ENCODE peak calls at places on chromosome 4, in five cellular contexts. H, B, N, D and G are unnamed samples.

GRCh38 chr4:141391771-141392170 is 171.1 kb downstream of the ZNF330 start:
- DNase-seq in H (no peak), N (no peak), B (no peak), D (no peak), G (peak)

GRCh38 chr4:54940996-54941395 is 184.4 kb downstream of the KDR start:
- DNase-seq in D (no peak), B (no peak), H (no peak), N (no peak), G (no peak)

GRCh38 chr4:65665951-65666523 is 4.3 kb downstream of the EPHA5 start:
- DNase-seq in N (peak), B (peak), H (no peak), D (peak), G (no peak)

GRCh38 chr4:9800878-9801277 is 19.4 kb downstream of the DRD5 start:
- DNase-seq in B (no peak), N (no peak), D (no peak), H (no peak), G (no peak)

GRCh38 chr4:128958194-128958593 is 135.1 kb downstream of the SCLT1 start:
- DNase-seq in N (no peak), D (no peak), B (no peak), H (peak), G (no peak)

GRCh38 chr4:52861879-52862604 is at the start of gene RASL11B:
- DNase-seq in B (peak), N (peak), H (peak), D (peak), G (peak)

GRCh38 chr4:145083891-145084640 is 13.9 kb downstream of the ANAPC10 start:
- DNase-seq in B (no peak), N (no peak), H (peak), D (no peak), G (no peak)

GRCh38 chr4:175176710-175177109 is 258.6 kb downstream of the ADAM29 start:
- DNase-seq in B (no peak), N (no peak), H (no peak), D (no peak), G (no peak)

GRCh38 chr4:102723511-102723910 is 37.3 kb downstream of the MANBA start:
- DNase-seq in B (no peak), H (no peak), D (no peak), N (no peak), G (no peak)

GRCh38 chr4:88939697-88940096 is 117.3 kb downstream of the FAM13A start:
- DNase-seq in N (no peak), B (no peak), H (peak), D (no peak), G (no peak)

GRCh38 chr4:98566491-98567008 is 91.9 kb downstream of the TSPAN5 start:
- DNase-seq in H (peak), B (no peak), D (no peak), N (no peak), G (no peak)

GRCh38 chr4:38266616-38267015 is 306.4 kb downstream of the PTTG2 start:
- DNase-seq in D (no peak), N (no peak), H (peak), B (no peak), G (peak)

GRCh38 chr4:112898357-112899141 is 150.9 kb upstream of the ANK2 start:
- DNase-seq in H (no peak), D (peak), N (peak), B (no peak), G (no peak)
- H3K4me2 ChIP-seq in H (no peak), D (peak), N (peak), B (no peak), G (no peak)

DNA sequence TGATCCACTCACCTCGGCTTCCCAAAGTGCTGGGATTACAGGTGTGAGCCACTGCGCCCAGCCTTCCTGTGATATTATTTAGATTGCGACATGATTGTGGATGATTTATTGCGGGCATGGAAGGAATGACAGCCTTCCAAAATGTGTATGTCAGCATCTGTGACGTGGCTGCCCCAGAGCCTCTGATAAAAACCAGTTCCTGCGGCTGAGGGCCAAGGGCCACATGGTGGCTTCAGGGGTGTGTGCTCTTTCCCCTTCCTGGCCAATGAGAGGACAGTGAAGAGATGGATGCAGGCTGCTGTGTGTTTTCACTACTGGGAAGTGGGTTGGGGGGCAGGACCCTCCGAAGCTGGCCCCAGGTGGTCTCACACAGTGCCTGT is 57.4 kb upstream of the HGFAC start:
- DNase-seq in D (no peak), N (no peak), H (no peak), B (no peak), G (no peak)
- H3K4me3 ChIP-seq in D (no peak), N (no peak), H (no peak), B (no peak), G (no peak)

DNA sequence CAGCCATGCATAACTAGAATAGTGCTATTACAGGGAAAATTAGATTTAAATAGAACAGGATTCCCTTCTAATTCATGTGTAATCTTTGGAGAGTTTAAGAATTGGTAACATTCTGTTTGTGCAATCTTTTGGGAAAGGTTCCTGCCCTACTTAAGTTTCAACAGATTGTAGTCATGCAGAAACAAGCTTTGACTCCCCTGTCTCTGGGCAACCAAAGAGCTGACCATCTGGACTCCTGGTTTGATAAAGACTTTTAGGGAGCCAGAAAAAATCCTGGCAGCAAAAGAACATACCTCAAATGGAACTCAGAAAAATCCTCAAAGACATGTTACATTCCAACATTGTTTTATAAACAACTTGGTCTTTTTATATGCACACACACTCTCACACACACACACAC is 191.1 kb upstream of the NEIL3 start:
- DNase-seq in B (no peak), H (peak), D (no peak), N (no peak), G (no peak)
- H3K4me2 ChIP-seq in B (no peak), H (no peak), D (no peak), N (no peak), G (no peak)

GRCh38 chr4:151012376-151012775 is 2.7 kb downstream of the LRBA start:
- DNase-seq in H (no peak), B (no peak), D (no peak), N (no peak), G (no peak)

GRCh38 chr4:151013491-151013890 is 1.6 kb downstream of the LRBA start:
- DNase-seq in N (no peak), H (no peak), D (no peak), B (no peak), G (no peak)

GRCh38 chr4:151014521-151015457 is at the start of gene LRBA:
- DNase-seq in B (peak), D (peak), N (peak), H (peak), G (peak)

GRCh38 chr4:151013944-151014343 is 1.1 kb downstream of the LRBA start:
- DNase-seq in D (no peak), H (no peak), N (no peak), B (no peak), G (no peak)

GRCh38 chr4:151012836-151013235 is 2.2 kb downstream of the LRBA start:
- DNase-seq in N (peak), B (no peak), H (no peak), D (peak), G (no peak)
- H3K4me3 ChIP-seq in N (peak), B (no peak), H (no peak), D (peak), G (peak)

GRCh38 chr4:68654946-68655721 is 15.3 kb downstream of the UGT2B15 start:
- DNase-seq in D (no peak), H (no peak), N (no peak), B (no peak), G (no peak)
- H3K4me2 ChIP-seq in D (no peak), H (no peak), N (no peak), B (no peak), G (no peak)

DNA sequence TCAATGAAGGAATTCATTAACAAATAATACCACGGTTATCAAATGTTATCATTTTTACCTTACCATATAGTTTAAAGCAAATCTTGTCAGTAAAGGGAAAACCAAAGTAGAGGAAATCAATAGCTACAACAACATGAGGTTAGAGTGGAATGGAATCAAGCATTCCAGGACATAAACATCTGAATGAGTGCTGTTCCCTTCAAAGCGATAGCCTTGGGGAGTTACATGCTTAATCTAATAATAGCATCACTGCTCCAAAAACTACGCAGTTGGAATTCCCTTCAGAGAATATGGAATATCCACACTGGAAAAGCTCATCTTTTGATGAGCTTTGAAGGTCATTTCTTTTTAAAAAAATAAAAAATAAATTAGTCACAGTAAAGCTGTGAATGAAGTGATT is 31.2 kb downstream of the PDE5A start:
- DNase-seq in B (no peak), D (no peak), N (peak), H (peak), G (no peak)
- H3K4me3 ChIP-seq in B (no peak), D (no peak), N (peak), H (no peak), G (no peak)

DNA sequence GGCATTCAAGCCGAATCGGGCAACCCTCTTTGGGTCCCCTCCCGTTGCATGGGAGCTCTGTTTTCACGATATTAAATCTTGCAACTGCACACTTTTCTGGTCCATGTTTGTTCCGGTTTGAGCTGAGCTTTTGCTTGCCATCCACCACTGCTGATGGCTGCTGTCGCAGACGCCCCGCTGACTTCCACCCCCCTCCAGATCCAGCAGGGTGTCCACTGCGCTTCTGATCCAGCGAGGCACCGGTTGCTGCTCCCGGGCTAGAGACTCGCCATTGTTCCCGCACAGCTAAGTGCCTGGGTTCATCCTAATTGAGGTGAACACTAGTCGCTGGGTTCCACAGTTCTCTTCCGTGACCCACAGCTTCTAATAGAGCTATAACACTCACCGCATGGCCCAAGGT is 13.3 kb downstream of the ACOX3 start:
- DNase-seq in N (no peak), B (no peak), D (no peak), H (no peak), G (no peak)
- H3K4me2 ChIP-seq in N (peak), B (no peak), D (peak), H (peak), G (peak)